ENCODE peak calls at places on chromosomes 2 and 18, in eight cellular contexts. I is AG04449, C is D721Med, G is epithelial cell of proximal tubule, F is AG10803, H is fibroblast of pulmonary artery, D is omental fat pad, W is GM10248. B is an unnamed sample.

GRCh38 chr2:137937246-137937645 is 27.0 kb upstream of the HNMT start:
- DNase-seq in I (no peak), C (no peak), G (no peak), F (no peak), H (no peak), D (no peak), W (no peak), B (no peak)

GRCh38 chr2:42607101-42607637 is 38.7 kb downstream of the MTA3 start:
- DNase-seq in I (no peak), C (no peak), G (no peak), F (no peak), H (no peak), D (no peak), W (no peak), B (no peak)

GRCh38 chr2:67476808-67477790 is 80.0 kb downstream of the ETAA1 start:
- DNase-seq in I (no peak), C (no peak), G (no peak), F (peak; percentile 62), H (peak; percentile 82), D (no peak), W (no peak), B (peak; percentile 16)

GRCh38 chr2:36967236-36967876 is 1.0 kb upstream of the STRN start:
- DNase-seq in I (no peak), C (no peak), G (peak; percentile 9), F (no peak), H (no peak), D (no peak), W (no peak), B (no peak)

GRCh38 chr2:129713337-129713736 is 266.1 kb upstream of the RAB6C start:
- DNase-seq in I (no peak), C (no peak), G (no peak), F (no peak), H (no peak), D (no peak), W (no peak), B (no peak)

GRCh38 chr18:79608069-79608468 is 71.5 kb upstream of the CTDP1 start:
- DNase-seq in I (no peak), C (no peak), G (no peak), F (no peak), H (no peak), D (no peak), W (no peak), B (no peak)

GRCh38 chr2:124333789-124334188 is 308.7 kb downstream of the CNTNAP5 start:
- DNase-seq in I (no peak), C (no peak), G (peak; percentile 15), F (no peak), H (no peak), D (no peak), W (no peak), B (no peak)

GRCh38 chr2:167331636-167332232 is 443.5 kb downstream of the XIRP2 start:
- DNase-seq in I (no peak), C (no peak), G (no peak), F (no peak), H (no peak), D (no peak), W (no peak), B (no peak)

GRCh38 chr2:221999702-222000101 is 299.1 kb downstream of the PAX3 start:
- DNase-seq in I (peak; percentile 9), C (no peak), G (no peak), F (peak; percentile 28), H (peak; percentile 30), D (no peak), W (no peak), B (peak; percentile 78)

GRCh38 chr2:28355521-28356094 is 37.0 kb upstream of the FOSL2 start:
- DNase-seq in I (no peak), C (no peak), G (no peak), F (no peak), H (no peak), D (no peak), W (no peak), B (no peak)

GRCh38 chr18:26746284-26747130 is 119.0 kb downstream of the AQP4 start:
- DNase-seq in I (no peak), C (no peak), G (no peak), F (no peak), H (peak; percentile 29), D (no peak), W (no peak), B (peak; percentile 24)

GRCh38 chr2:135279209-135279608 is 227.1 kb downstream of the RAB3GAP1 start:
- DNase-seq in I (no peak), C (no peak), G (no peak), F (no peak), H (no peak), D (no peak), W (no peak), B (no peak)

GRCh38 chr2:217271813-217272212 is 411.9 kb upstream of the TNP1 start:
- DNase-seq in I (no peak), C (no peak), G (no peak), F (no peak), H (no peak), D (no peak), W (no peak), B (no peak)

GRCh38 chr18:33804258-33804657 is 226.2 kb downstream of the ASXL3 start:
- DNase-seq in I (no peak), C (no peak), G (no peak), F (peak; percentile 31), H (peak; percentile 60), D (no peak), W (no peak), B (peak; percentile 80)

GRCh38 chr18:74665905-74666304 is 68.2 kb downstream of the ZNF407 start:
- DNase-seq in I (no peak), C (no peak), G (no peak), F (no peak), H (no peak), D (no peak), W (no peak), B (no peak)

GRCh38 chr2:211367252-211367651 is 810.9 kb downstream of the CPS1 start:
- DNase-seq in I (no peak), C (no peak), G (no peak), F (no peak), H (no peak), D (no peak), W (no peak), B (no peak)

GRCh38 chr2:99938250-99938649 is 204.1 kb downstream of the AFF3 start:
- DNase-seq in I (no peak), C (no peak), G (no peak), F (no peak), H (no peak), D (no peak), W (no peak), B (no peak)

GRCh38 chr2:99939135-99939534 is 203.3 kb downstream of the AFF3 start:
- DNase-seq in I (no peak), C (no peak), G (no peak), F (no peak), H (no peak), D (no peak), W (no peak), B (no peak)

GRCh38 chr2:99942948-99943347 is 199.4 kb downstream of the AFF3 start:
- DNase-seq in I (no peak), C (no peak), G (no peak), F (no peak), H (no peak), D (no peak), W (no peak), B (no peak)

GRCh38 chr2:99944019-99944418 is 198.4 kb downstream of the AFF3 start:
- DNase-seq in I (no peak), C (no peak), G (no peak), F (no peak), H (no peak), D (no peak), W (no peak), B (no peak)

GRCh38 chr2:99940963-99941362 is 201.4 kb downstream of the AFF3 start:
- DNase-seq in I (no peak), C (no peak), G (peak; percentile 19), F (peak; percentile 30), H (peak; percentile 4), D (no peak), W (no peak), B (peak; percentile 95)
- TF ChIP-seq CTCF in I (no peak), C (no peak), G (no peak), F (no peak), H (no peak), D (no peak), W (no peak), B (no peak)

GRCh38 chr2:30503007-30503691 is 56.1 kb downstream of the LCLAT1 start:
- DNase-seq in I (no peak), C (no peak), G (no peak), F (peak; percentile 24), H (peak; percentile 48), D (no peak), W (no peak), B (no peak)
- TF ChIP-seq CTCF in I (no peak), C (no peak), G (peak; percentile 18), F (no peak), H (peak; percentile 27), D (no peak), W (no peak), B (no peak)

DNA sequence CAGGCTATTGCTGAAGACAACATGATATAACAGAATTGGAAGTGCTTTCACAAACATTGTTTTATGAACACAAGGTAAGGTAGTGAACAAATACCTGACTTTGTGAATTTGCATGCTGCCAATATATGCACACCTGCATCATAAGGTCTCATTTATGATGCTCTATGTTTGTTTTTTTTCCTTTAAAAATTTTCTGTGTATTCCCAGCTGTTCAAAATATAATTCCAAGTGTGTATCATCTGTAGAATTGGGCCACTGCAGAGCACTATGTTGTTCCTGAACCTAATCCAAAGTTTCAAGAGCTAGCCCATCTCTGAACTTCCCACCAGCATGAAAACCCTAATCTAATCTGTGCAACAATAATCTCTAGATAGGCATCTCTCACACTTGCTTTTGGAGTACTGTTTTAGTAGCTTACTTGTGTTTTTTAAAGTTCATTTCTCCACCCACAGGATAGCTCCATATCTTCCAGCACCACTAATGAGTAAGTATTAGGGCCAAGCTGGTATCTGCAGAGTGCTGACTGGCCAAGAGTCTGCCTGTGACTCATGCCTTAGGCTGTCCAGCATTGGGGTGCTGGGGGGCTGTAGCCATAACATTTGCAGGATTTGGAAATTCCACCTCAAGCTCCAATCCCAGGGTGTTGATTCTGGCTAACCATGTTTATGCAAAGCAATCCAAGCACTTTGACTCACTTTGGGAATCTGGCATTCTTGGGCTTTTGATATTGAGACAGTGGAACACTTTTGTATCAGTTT is 208.2 kb upstream of the REV1 start:
- DNase-seq in I (peak; percentile 88), C (no peak), G (no peak), F (peak; percentile 97), H (peak; percentile 10), D (no peak), W (no peak), B (peak; percentile 94)
- TF ChIP-seq CTCF in I (no peak), C (no peak), G (no peak), F (no peak), H (no peak), D (no peak), W (no peak), B (no peak)

DNA sequence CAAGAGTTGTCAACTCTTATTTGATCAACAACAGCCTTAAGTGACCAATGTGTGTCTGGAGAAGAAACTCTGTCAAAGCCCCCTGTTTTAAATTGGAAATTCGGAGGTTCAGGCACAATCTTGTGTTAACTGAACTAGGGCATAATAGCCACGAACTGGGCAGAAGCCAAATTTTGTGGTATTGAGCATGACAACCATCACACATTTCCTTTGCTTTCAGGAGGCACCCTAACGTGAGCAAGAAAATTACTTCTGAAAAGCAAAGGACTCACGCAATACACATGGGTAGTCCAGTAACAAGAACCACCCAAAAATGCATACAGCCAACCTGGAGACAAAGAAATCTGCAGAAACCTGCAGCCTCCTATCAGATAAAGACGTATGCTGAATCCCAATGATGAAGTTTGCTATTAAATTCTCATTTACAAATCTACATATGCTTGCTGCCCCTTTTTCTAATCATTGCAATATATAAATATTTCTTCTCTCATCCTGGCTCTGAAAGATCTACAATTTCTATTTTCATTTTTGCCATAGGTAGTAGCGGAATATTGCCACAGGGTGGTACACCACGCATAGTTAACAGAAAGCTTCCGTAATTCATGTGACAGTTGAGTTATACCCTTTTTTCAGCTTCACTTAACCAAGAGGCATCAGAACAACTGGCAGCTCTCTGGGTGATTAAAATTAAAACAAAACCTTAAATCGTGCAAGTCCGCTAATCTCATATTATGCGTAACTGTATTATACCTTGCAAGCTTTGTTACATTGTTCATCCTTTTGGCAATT is 495.8 kb downstream of the NRXN1 start:
- DNase-seq in I (no peak), C (no peak), G (no peak), F (no peak), H (peak; percentile 18), D (no peak), W (no peak), B (peak; percentile 34)
- TF ChIP-seq CTCF in I (peak; percentile 52), C (peak; percentile 92), G (peak; percentile 64), F (no peak), H (peak; percentile 28), D (no peak), W (peak; percentile 27), B (peak; percentile 71)

B was measured in astrocyte of the cerebellum.